ENCODE peak calls at places on chromosome 14, in seven cellular contexts. U, F, T, V, R, Y and M are unnamed samples.

GRCh38 chr14:100703574-100704220 is 23.0 kb upstream of the DLK1 start:
- DNase-seq in U (no peak), F (no peak), T (no peak), V (no peak), R (no peak), Y (no peak), M (no peak)

GRCh38 chr14:93825235-93825553 is 36.9 kb upstream of the PRIMA1 start:
- DNase-seq in U (no peak), F (no peak), T (no peak), V (no peak), R (peak; percentile 11), Y (no peak), M (no peak)

GRCh38 chr14:29724991-29725390 is 202.7 kb downstream of the PRKD1 start:
- DNase-seq in U (peak; percentile 50), F (no peak), T (no peak), V (no peak), R (no peak), Y (no peak), M (no peak)

GRCh38 chr14:101726295-101726953 is 35.1 kb upstream of the PPP2R5C start:
- DNase-seq in U (no peak), F (no peak), T (no peak), V (no peak), R (no peak), Y (no peak), M (no peak)

GRCh38 chr14:101070540-101071492 is 167.3 kb upstream of the RTL1 start:
- DNase-seq in U (no peak), F (no peak), T (peak; percentile 4), V (no peak), R (no peak), Y (no peak), M (no peak)

GRCh38 chr14:90995785-90996184 is 64.7 kb downstream of the RPS6KA5 start:
- DNase-seq in U (no peak), F (no peak), T (no peak), V (no peak), R (no peak), Y (no peak), M (no peak)

GRCh38 chr14:98954347-98955000 is 317.5 kb downstream of the BCL11B start:
- DNase-seq in U (no peak), F (no peak), T (no peak), V (no peak), R (no peak), Y (no peak), M (no peak)

GRCh38 chr14:21055473-21056117 is 2.0 kb upstream of the RNASE8 start:
- DNase-seq in U (no peak), F (no peak), T (no peak), V (peak; percentile 50), R (no peak), Y (no peak), M (no peak)

GRCh38 chr14:88792572-88793258 is at the start of gene EML5:
- DNase-seq in U (peak; percentile 93), F (no peak), T (peak; percentile 74), V (peak; percentile 94), R (peak; percentile 68), Y (peak; percentile 71), M (peak; percentile 55)

GRCh38 chr14:96246535-96246839 is 9.5 kb upstream of the BDKRB1 start:
- DNase-seq in U (no peak), F (peak; percentile 94), T (no peak), V (no peak), R (peak; percentile 68), Y (no peak), M (no peak)

GRCh38 chr14:105940534-105941225 is 414.3 kb downstream of the TMEM121 start:
- DNase-seq in U (no peak), F (no peak), T (peak; percentile 12), V (no peak), R (no peak), Y (no peak), M (no peak)

GRCh38 chr14:104519721-104520120 is 59.8 kb upstream of the C14orf180 start:
- DNase-seq in U (no peak), F (no peak), T (no peak), V (no peak), R (no peak), Y (no peak), M (no peak)

GRCh38 chr14:59465570-59466150 is 480 bp upstream of the GPR135 start:
- DNase-seq in U (no peak), F (no peak), T (no peak), V (no peak), R (no peak), Y (no peak), M (no peak)

GRCh38 chr14:59460378-59460777 is 4.8 kb downstream of the GPR135 start:
- DNase-seq in U (no peak), F (no peak), T (no peak), V (no peak), R (no peak), Y (no peak), M (no peak)

GRCh38 chr14:59461891-59462290 is 3.3 kb downstream of the GPR135 start:
- DNase-seq in U (no peak), F (no peak), T (no peak), V (no peak), R (no peak), Y (no peak), M (no peak)

GRCh38 chr14:59464651-59465569 is at the start of gene GPR135:
- DNase-seq in U (peak; percentile 89), F (no peak), T (peak; percentile 75), V (peak; percentile 76), R (no peak), Y (peak; percentile 27), M (no peak)

DNA sequence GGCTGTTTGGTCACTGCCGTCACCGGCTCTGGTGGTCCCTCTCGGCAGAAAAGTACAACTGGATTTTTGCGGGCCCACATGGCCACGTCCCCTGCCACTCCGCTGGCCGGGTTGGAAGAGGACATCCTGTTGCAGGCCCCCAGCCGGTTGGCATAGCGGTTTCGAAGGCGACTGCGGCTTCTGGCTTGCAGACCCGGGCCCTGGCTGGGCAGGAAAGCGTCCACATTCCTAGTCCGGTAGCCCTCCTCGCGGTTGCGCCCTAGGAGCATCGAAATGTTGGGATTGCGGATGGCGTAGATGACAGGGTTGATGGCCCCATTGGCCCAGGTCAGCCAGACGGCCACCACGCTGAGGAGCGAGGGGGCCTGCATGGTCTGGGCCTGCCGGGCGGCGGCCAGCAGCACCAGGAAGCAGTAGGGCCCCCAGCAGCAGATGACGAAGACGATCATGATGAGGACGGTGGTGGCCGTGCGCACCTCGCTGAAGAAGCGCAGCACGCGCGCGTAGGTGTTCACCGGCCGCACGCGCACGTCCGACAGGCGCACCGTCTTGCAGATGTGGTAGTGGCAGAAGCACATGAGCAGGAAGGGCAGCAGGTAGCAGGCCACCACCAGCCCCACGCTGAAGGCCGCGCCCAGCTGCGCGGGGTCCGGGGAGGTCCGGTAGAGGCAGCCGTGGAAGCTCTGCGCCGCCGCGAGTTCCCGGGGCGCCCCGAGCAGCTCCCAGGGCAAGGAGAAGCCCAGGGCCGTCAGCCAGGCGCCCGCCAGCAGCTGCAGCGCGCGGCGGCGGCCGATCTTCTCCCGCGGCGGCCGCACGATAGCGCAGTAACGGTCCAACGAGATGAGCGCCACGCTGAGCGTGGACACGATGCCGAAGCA is 1.2 kb downstream of the GPR135 start:
- DNase-seq in U (peak; percentile 19), F (no peak), T (peak; percentile 31), V (no peak), R (no peak), Y (no peak), M (no peak)
- TF ChIP-seq CTCF in U (no peak), F (no peak), T (no peak), V (no peak), R (no peak), Y (no peak), M (no peak)

DNA sequence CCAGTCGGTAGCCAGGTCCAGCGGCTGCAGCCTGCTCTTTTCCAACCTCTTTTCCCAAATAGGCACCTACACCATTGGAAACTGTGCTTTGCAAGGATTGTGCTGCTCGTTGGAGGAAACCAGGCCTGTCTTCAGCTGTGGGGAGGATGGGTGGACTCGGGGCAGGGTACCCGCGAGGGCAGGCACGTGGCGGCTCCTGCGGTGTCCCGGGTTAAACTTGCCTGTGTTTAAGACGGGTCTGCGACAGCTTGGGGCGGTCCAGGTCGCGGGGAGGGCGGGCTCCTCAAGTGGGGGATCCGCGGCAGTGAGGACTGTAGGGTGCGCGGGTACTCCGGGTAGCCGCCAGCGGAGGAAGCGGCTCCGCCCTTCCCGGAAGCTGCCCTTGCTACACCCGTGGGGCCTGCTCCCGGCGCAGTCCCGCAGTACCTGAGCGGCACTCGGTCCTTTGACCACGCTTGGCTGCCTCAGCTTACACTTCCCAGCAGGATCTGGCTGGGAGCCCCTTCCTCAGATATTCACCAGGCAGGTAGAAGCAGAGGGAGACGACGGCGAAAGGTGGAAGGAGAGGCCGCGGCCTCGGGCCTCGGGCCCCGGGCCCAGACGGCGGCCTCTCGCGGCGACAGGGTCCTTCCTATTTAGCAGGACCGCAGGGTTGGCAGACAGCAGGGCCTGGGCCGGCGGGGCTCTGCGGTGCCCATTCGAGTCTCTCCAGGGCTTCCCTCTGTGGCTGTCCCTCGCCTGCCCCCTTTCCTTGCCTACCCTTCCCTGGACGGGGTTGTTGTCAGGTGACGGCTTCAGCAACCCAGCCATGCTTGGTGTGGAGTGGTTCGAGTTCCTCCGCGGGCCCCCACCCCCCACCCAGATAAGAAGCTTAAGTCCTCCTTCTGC is 2.9 kb downstream of the TTC6 start:
- DNase-seq in U (peak; percentile 47), F (no peak), T (no peak), V (peak; percentile 84), R (no peak), Y (no peak), M (no peak)
- H3K4me3 ChIP-seq in U (peak overlapping the region; percentile 45), F (no peak overlapping the region), T (no peak overlapping the region), V (no peak overlapping the region), R (no peak overlapping the region), Y (no peak overlapping the region), M (peak overlapping the region; percentile 27)

GRCh38 chr14:68408680-68409079 is 384.2 kb downstream of the ZFP36L1 start:
- DNase-seq in U (no peak), F (no peak), T (no peak), V (no peak), R (peak; percentile 41), Y (no peak), M (no peak)
- TF ChIP-seq CTCF in U (no peak), F (no peak), T (no peak), V (no peak), R (no peak), Y (no peak), M (no peak)

GRCh38 chr14:67490201-67490600 is 1.7 kb upstream of the TMEM229B start:
- DNase-seq in U (no peak), F (no peak), T (no peak), V (no peak), R (no peak), Y (no peak), M (no peak)

GRCh38 chr14:67491285-67491684 is 2.8 kb upstream of the TMEM229B start:
- DNase-seq in U (no peak), F (no peak), T (no peak), V (no peak), R (no peak), Y (no peak), M (no peak)

GRCh38 chr14:67493092-67493717 is 4.7 kb upstream of the TMEM229B start:
- DNase-seq in U (no peak), F (no peak), T (no peak), V (no peak), R (no peak), Y (no peak), M (no peak)

GRCh38 chr14:67491741-67492504 is 3.4 kb upstream of the TMEM229B start:
- DNase-seq in U (peak; percentile 62), F (no peak), T (no peak), V (no peak), R (no peak), Y (no peak), M (no peak)

DNA sequence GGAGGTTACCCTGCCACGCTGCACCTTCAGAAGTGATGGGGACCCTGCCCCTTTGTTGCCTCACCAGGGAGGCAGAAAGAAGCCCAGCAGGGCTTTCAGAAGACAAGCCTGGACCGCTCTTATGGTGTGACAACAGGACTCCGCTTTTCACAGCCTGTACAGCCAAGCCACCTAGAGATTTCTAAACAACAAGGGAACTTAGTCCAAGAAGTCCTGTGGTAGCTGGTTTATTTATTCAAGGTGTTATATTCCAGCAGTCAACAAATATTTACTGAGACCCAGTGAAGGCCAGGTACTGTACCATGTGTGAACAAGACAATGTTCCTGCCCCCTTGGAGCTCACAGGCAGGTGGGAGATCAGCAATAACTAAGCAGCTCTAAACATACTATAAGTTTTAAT is 4.0 kb upstream of the TMEM229B start:
- DNase-seq in U (no peak), F (no peak), T (no peak), V (no peak), R (no peak), Y (no peak), M (no peak)
- H3K4me3 ChIP-seq in U (no peak overlapping the region), F (no peak overlapping the region), T (no peak overlapping the region), V (no peak overlapping the region), R (no peak overlapping the region), Y (no peak overlapping the region), M (no peak overlapping the region)